ENCODE peak calls at places on chromosomes 2 and 18, in six cellular contexts. One of them, this sample, is unnamed.

GRCh38 chr18:70501358-70501757 is 212.5 kb downstream of the SOCS6 start:
- DNase-seq in NCI-H1694 treated with DMSO at 0.1 percent for 48 hours: no peak
- DNase-seq in T-cell: no peak
- DNase-seq in smooth muscle cell of the brain vasculature: no peak
- DNase-seq in Right ventricle myocardium superior: no peak
- DNase-seq in foreskin fibroblast: no peak
- DNase-seq in this sample: no peak

GRCh38 chr2:8135051-8135675 is 546.7 kb upstream of the ID2 start:
- DNase-seq in NCI-H1694 treated with DMSO at 0.1 percent for 48 hours: no peak
- DNase-seq in T-cell: no peak
- DNase-seq in smooth muscle cell of the brain vasculature: no peak
- DNase-seq in Right ventricle myocardium superior: peak
- DNase-seq in foreskin fibroblast: no peak
- DNase-seq in this sample: no peak

GRCh38 chr2:212337486-212338343 is 200.9 kb downstream of the ERBB4 start:
- DNase-seq in NCI-H1694 treated with DMSO at 0.1 percent for 48 hours: no peak
- DNase-seq in T-cell: no peak
- DNase-seq in smooth muscle cell of the brain vasculature: no peak
- DNase-seq in Right ventricle myocardium superior: no peak
- DNase-seq in foreskin fibroblast: no peak
- DNase-seq in this sample: no peak

GRCh38 chr2:143458258-143458954 is 329.2 kb downstream of the ARHGAP15 start:
- DNase-seq in NCI-H1694 treated with DMSO at 0.1 percent for 48 hours: no peak
- DNase-seq in T-cell: no peak
- DNase-seq in smooth muscle cell of the brain vasculature: no peak
- DNase-seq in Right ventricle myocardium superior: no peak
- DNase-seq in foreskin fibroblast: no peak
- DNase-seq in this sample: no peak

GRCh38 chr2:234632527-234633391 is 135.9 kb upstream of the ARL4C start:
- DNase-seq in NCI-H1694 treated with DMSO at 0.1 percent for 48 hours: no peak
- DNase-seq in T-cell: no peak
- DNase-seq in smooth muscle cell of the brain vasculature: peak
- DNase-seq in Right ventricle myocardium superior: no peak
- DNase-seq in foreskin fibroblast: peak
- DNase-seq in this sample: no peak

GRCh38 chr18:36316246-36316645 is 18.7 kb downstream of the FHOD3 start:
- DNase-seq in NCI-H1694 treated with DMSO at 0.1 percent for 48 hours: no peak
- DNase-seq in T-cell: no peak
- DNase-seq in smooth muscle cell of the brain vasculature: no peak
- DNase-seq in Right ventricle myocardium superior: no peak
- DNase-seq in foreskin fibroblast: no peak
- DNase-seq in this sample: no peak

GRCh38 chr2:101398026-101398830 is 10.9 kb upstream of the CREG2 start:
- DNase-seq in NCI-H1694 treated with DMSO at 0.1 percent for 48 hours: no peak
- DNase-seq in T-cell: no peak
- DNase-seq in smooth muscle cell of the brain vasculature: no peak
- DNase-seq in Right ventricle myocardium superior: no peak
- DNase-seq in foreskin fibroblast: no peak
- DNase-seq in this sample: no peak

GRCh38 chr2:136582631-136583205 is 182.6 kb upstream of the THSD7B start:
- DNase-seq in NCI-H1694 treated with DMSO at 0.1 percent for 48 hours: no peak
- DNase-seq in T-cell: no peak
- DNase-seq in smooth muscle cell of the brain vasculature: no peak
- DNase-seq in Right ventricle myocardium superior: no peak
- DNase-seq in foreskin fibroblast: no peak
- DNase-seq in this sample: no peak

GRCh38 chr2:26720322-26721166 is 28.0 kb downstream of the KCNK3 start:
- DNase-seq in NCI-H1694 treated with DMSO at 0.1 percent for 48 hours: no peak
- DNase-seq in T-cell: no peak
- DNase-seq in smooth muscle cell of the brain vasculature: no peak
- DNase-seq in Right ventricle myocardium superior: peak
- DNase-seq in foreskin fibroblast: peak
- DNase-seq in this sample: no peak

GRCh38 chr2:6657872-6658271 is 207.8 kb downstream of the CMPK2 start:
- DNase-seq in NCI-H1694 treated with DMSO at 0.1 percent for 48 hours: no peak
- DNase-seq in T-cell: no peak
- DNase-seq in smooth muscle cell of the brain vasculature: no peak
- DNase-seq in Right ventricle myocardium superior: no peak
- DNase-seq in foreskin fibroblast: no peak
- DNase-seq in this sample: no peak

GRCh38 chr2:74857215-74857614 is 23.3 kb downstream of the HK2 start:
- DNase-seq in NCI-H1694 treated with DMSO at 0.1 percent for 48 hours: no peak
- DNase-seq in T-cell: no peak
- DNase-seq in smooth muscle cell of the brain vasculature: no peak
- DNase-seq in Right ventricle myocardium superior: no peak
- DNase-seq in foreskin fibroblast: no peak
- DNase-seq in this sample: no peak

GRCh38 chr18:37156330-37156942 is 327.5 kb downstream of the KIAA1328 start:
- DNase-seq in NCI-H1694 treated with DMSO at 0.1 percent for 48 hours: no peak
- DNase-seq in T-cell: no peak
- DNase-seq in smooth muscle cell of the brain vasculature: no peak
- DNase-seq in Right ventricle myocardium superior: no peak
- DNase-seq in foreskin fibroblast: no peak
- DNase-seq in this sample: no peak

GRCh38 chr2:240435457-240435954 is at the start of gene GPC1:
- DNase-seq in NCI-H1694 treated with DMSO at 0.1 percent for 48 hours: no peak
- DNase-seq in T-cell: no peak
- DNase-seq in smooth muscle cell of the brain vasculature: no peak
- DNase-seq in Right ventricle myocardium superior: peak
- DNase-seq in foreskin fibroblast: peak
- DNase-seq in this sample: no peak

GRCh38 chr2:12950957-12951656 is 234.4 kb downstream of the TRIB2 start:
- DNase-seq in NCI-H1694 treated with DMSO at 0.1 percent for 48 hours: no peak
- DNase-seq in T-cell: no peak
- DNase-seq in smooth muscle cell of the brain vasculature: no peak
- DNase-seq in Right ventricle myocardium superior: no peak
- DNase-seq in foreskin fibroblast: peak
- DNase-seq in this sample: peak

GRCh38 chr18:74342416-74343043 is 26.9 kb downstream of the C18orf63 start:
- DNase-seq in NCI-H1694 treated with DMSO at 0.1 percent for 48 hours: peak
- DNase-seq in T-cell: no peak
- DNase-seq in smooth muscle cell of the brain vasculature: peak
- DNase-seq in Right ventricle myocardium superior: no peak
- DNase-seq in foreskin fibroblast: peak
- DNase-seq in this sample: peak

GRCh38 chr18:43914017-43914416 is 636.7 kb upstream of the SYT4 start:
- DNase-seq in NCI-H1694 treated with DMSO at 0.1 percent for 48 hours: no peak
- DNase-seq in T-cell: no peak
- DNase-seq in smooth muscle cell of the brain vasculature: no peak
- DNase-seq in Right ventricle myocardium superior: no peak
- DNase-seq in foreskin fibroblast: no peak
- DNase-seq in this sample: no peak

GRCh38 chr2:205556841-205557539 is 125.3 kb upstream of the NRP2 start:
- DNase-seq in NCI-H1694 treated with DMSO at 0.1 percent for 48 hours: no peak
- DNase-seq in T-cell: no peak
- DNase-seq in smooth muscle cell of the brain vasculature: no peak
- DNase-seq in Right ventricle myocardium superior: no peak
- DNase-seq in foreskin fibroblast: no peak
- DNase-seq in this sample: no peak

GRCh38 chr2:180747728-180748127 is 232.7 kb upstream of the UBE2E3 start:
- DNase-seq in NCI-H1694 treated with DMSO at 0.1 percent for 48 hours: no peak
- DNase-seq in T-cell: no peak
- DNase-seq in smooth muscle cell of the brain vasculature: no peak
- DNase-seq in Right ventricle myocardium superior: no peak
- DNase-seq in foreskin fibroblast: no peak
- DNase-seq in this sample: no peak

GRCh38 chr18:79448621-79449020 is 52.9 kb downstream of the NFATC1 start:
- DNase-seq in NCI-H1694 treated with DMSO at 0.1 percent for 48 hours: no peak
- DNase-seq in T-cell: no peak
- DNase-seq in smooth muscle cell of the brain vasculature: no peak
- DNase-seq in Right ventricle myocardium superior: no peak
- DNase-seq in foreskin fibroblast: no peak
- DNase-seq in this sample: no peak

GRCh38 chr2:198890490-198890889 is 567.2 kb downstream of the SATB2 start:
- DNase-seq in NCI-H1694 treated with DMSO at 0.1 percent for 48 hours: no peak
- DNase-seq in T-cell: no peak
- DNase-seq in smooth muscle cell of the brain vasculature: no peak
- DNase-seq in Right ventricle myocardium superior: no peak
- DNase-seq in foreskin fibroblast: no peak
- DNase-seq in this sample: no peak

GRCh38 chr2:184336688-184337087 is 261.6 kb upstream of the ZNF804A start:
- DNase-seq in NCI-H1694 treated with DMSO at 0.1 percent for 48 hours: no peak
- DNase-seq in T-cell: no peak
- DNase-seq in smooth muscle cell of the brain vasculature: no peak
- DNase-seq in Right ventricle myocardium superior: no peak
- DNase-seq in foreskin fibroblast: no peak
- DNase-seq in this sample: no peak

GRCh38 chr2:189559579-189560272 is 20.9 kb downstream of the SLC40A1 start:
- DNase-seq in NCI-H1694 treated with DMSO at 0.1 percent for 48 hours: no peak
- DNase-seq in T-cell: no peak
- DNase-seq in smooth muscle cell of the brain vasculature: no peak
- DNase-seq in Right ventricle myocardium superior: peak
- DNase-seq in foreskin fibroblast: no peak
- DNase-seq in this sample: no peak

GRCh38 chr2:8656160-8656641 is 25.7 kb upstream of the ID2 start:
- DNase-seq in NCI-H1694 treated with DMSO at 0.1 percent for 48 hours: no peak
- DNase-seq in T-cell: no peak
- DNase-seq in smooth muscle cell of the brain vasculature: no peak
- DNase-seq in Right ventricle myocardium superior: no peak
- DNase-seq in foreskin fibroblast: peak
- DNase-seq in this sample: no peak

GRCh38 chr2:15736396-15737180 is 144.9 kb downstream of the DDX1 start:
- DNase-seq in NCI-H1694 treated with DMSO at 0.1 percent for 48 hours: no peak
- DNase-seq in T-cell: no peak
- DNase-seq in smooth muscle cell of the brain vasculature: no peak
- DNase-seq in Right ventricle myocardium superior: no peak
- DNase-seq in foreskin fibroblast: no peak
- DNase-seq in this sample: no peak

This sample was measured in pulmonary artery endothelial cell.